ENCODE peak calls at places on chromosomes 4 and X, in seven cellular contexts. B is B cell, Z is nephron progenitor cell, W is A549, G is psoas muscle, I is AG09309, M is DND-41. R is an unnamed sample.

GRCh38 chr4:83370640-83370906 is 35.9 kb upstream of the HPSE start:
- DNase-seq in I (no peak), B (no peak), W (no peak), Z (no peak), G (no peak), M (no peak), R (no peak)

GRCh38 chr4:130183796-130184195 is 1087.8 kb downstream of the C4orf33 start:
- DNase-seq in Z (no peak), I (no peak), W (no peak), M (no peak), B (no peak), G (no peak), R (no peak)

GRCh38 chr4:108646706-108647105 is 3.7 kb upstream of the OSTC start:
- DNase-seq in G (no peak), W (no peak), I (no peak), Z (no peak), B (no peak), M (peak; percentile 36), R (no peak)

GRCh38 chr4:75229783-75230570 is 284.2 kb downstream of the RCHY1 start:
- DNase-seq in M (no peak), W (no peak), Z (no peak), B (no peak), G (no peak), I (no peak), R (no peak)

GRCh38 chr4:25861951-25862410 is 807 bp downstream of the SEL1L3 start:
- DNase-seq in B (peak; percentile 44), W (peak; percentile 16), G (no peak), M (no peak), I (no peak), Z (peak; percentile 33), R (peak; percentile 62)

GRCh38 chrX:19571708-19572107 is 56.4 kb upstream of the MAP3K15 start:
- DNase-seq in Z (no peak), I (no peak), M (no peak), B (no peak), G (no peak), W (no peak), R (peak; percentile 54)

GRCh38 chr4:155967098-155967497 is 13.4 kb upstream of the CTSO start:
- DNase-seq in M (no peak), I (no peak), G (no peak), B (no peak), Z (no peak), W (no peak), R (no peak)

GRCh38 chrX:103586314-103586646 is 965 bp downstream of the TCEAL4 start:
- DNase-seq in I (no peak), G (peak; percentile 48), Z (no peak), B (no peak), W (no peak), M (no peak), R (peak; percentile 15)

GRCh38 chrX:52988985-52989917 is 30.9 kb upstream of the FAM156A start:
- DNase-seq in G (no peak), W (no peak), B (no peak), M (no peak), I (no peak), Z (no peak), R (peak; percentile 18)

GRCh38 chr4:75710246-75710645 is 14.1 kb upstream of the USO1 start:
- DNase-seq in M (no peak), G (no peak), W (no peak), I (no peak), Z (no peak), B (no peak), R (no peak)

GRCh38 chr4:7768736-7769135 is 170.9 kb downstream of the AFAP1 start:
- DNase-seq in G (no peak), W (no peak), I (no peak), Z (no peak), B (no peak), M (no peak), R (no peak)

DNA sequence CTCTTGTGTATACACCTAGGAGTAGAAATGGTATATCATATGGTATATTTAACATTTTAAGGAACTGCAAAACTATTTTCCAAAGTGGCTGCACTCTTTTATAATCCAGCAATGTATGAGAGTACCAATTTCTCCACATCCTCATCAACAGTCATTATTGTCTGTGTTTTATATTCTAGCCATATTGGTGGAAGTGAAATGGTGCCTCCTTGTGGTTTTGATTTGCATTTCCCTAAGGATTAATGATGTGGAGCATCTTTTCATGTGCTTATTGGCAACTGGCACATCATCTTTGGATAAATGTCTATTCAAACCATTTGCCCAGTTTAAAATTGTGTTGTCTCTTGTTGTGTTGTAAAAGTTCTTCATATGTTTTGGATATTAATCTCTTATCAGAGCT is 9.6 kb downstream of the BMP15 start:
- DNase-seq in B (no peak), M (no peak), G (no peak), Z (no peak), I (no peak), W (no peak), R (no peak)
- TF ChIP-seq CTCF in B (no peak), M (peak; percentile 27), G (peak; percentile 14), Z (no peak), I (peak; percentile 50), W (peak; percentile 26), R (no peak)

GRCh38 chr4:5409980-5410618 is 298.3 kb downstream of the EVC2 start:
- DNase-seq in B (no peak), G (no peak), I (no peak), Z (no peak), M (no peak), W (no peak), R (no peak)
- TF ChIP-seq CTCF in B (no peak), G (no peak), I (no peak), Z (no peak), M (no peak), W (no peak), R (no peak)

GRCh38 chrX:75649829-75650228 is 127.0 kb upstream of the ZDHHC15 start:
- DNase-seq in B (no peak), M (no peak), Z (no peak), I (no peak), W (no peak), G (no peak), R (no peak)

DNA sequence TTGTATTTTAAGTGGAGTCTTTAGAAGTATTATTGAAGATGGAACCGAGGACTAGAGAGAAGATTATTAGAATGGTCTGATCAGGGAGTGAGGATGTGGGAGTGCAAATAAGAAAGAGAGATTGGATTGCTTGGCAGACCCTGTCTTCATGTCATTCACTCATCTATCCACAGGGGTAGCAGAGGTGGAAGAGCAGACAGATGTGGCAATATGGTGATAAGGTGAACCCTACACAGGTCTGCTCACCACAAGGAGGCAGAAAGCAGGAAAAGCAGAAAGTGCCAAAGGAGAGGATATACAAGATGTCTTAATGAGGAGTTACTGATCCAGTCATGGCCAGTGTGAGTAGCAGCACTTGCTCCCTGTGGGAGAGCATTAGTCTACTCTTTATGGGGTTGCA is 129.4 kb downstream of the MAGEE2 start:
- DNase-seq in M (no peak), Z (no peak), W (no peak), B (no peak), I (no peak), G (no peak), R (no peak)
- TF ChIP-seq CTCF in M (no peak), Z (no peak), W (no peak), B (no peak), I (no peak), G (no peak), R (no peak)

GRCh38 chr4:56668267-56668666 is 12.8 kb downstream of the HOPX start:
- DNase-seq in M (no peak), W (no peak), G (no peak), Z (no peak), I (no peak), B (no peak), R (no peak)
- TF ChIP-seq CTCF in M (peak; percentile 46), W (no peak), G (no peak), Z (peak; percentile 20), I (peak; percentile 9), B (no peak), R (peak; percentile 37)

GRCh38 chrX:118541482-118541881 is 45.9 kb downstream of the DOCK11 start:
- DNase-seq in B (no peak), W (no peak), G (no peak), Z (no peak), M (no peak), I (no peak), R (no peak)

GRCh38 chrX:118536204-118536603 is 40.6 kb downstream of the DOCK11 start:
- DNase-seq in I (no peak), Z (no peak), B (no peak), M (no peak), G (no peak), W (no peak), R (no peak)

GRCh38 chrX:118540342-118540741 is 44.7 kb downstream of the DOCK11 start:
- DNase-seq in M (no peak), W (no peak), I (no peak), B (no peak), G (no peak), Z (no peak), R (no peak)

GRCh38 chrX:118534716-118535493 is 39.3 kb downstream of the DOCK11 start:
- DNase-seq in M (no peak), Z (no peak), W (no peak), I (no peak), B (no peak), G (no peak), R (no peak)

GRCh38 chrX:118536687-118537461 is 41.3 kb downstream of the DOCK11 start:
- DNase-seq in G (no peak), W (peak; percentile 14), B (peak; percentile 52), I (no peak), Z (peak; percentile 10), M (peak; percentile 31), R (peak; percentile 64)
- TF ChIP-seq CTCF in G (no peak), W (peak; percentile 40), B (peak; percentile 58), I (peak; percentile 47), Z (peak; percentile 26), M (peak; percentile 45), R (peak; percentile 40)

GRCh38 chr4:21946858-21947257 is 1.7 kb downstream of the KCNIP4 start:
- DNase-seq in Z (no peak), W (no peak), I (no peak), B (no peak), G (no peak), M (no peak), R (no peak)

GRCh38 chr4:21949073-21949457 is 493 bp upstream of the KCNIP4 start:
- DNase-seq in B (no peak), Z (no peak), I (no peak), G (no peak), W (no peak), M (no peak), R (no peak)

GRCh38 chr4:21952549-21952948 is 4.0 kb upstream of the KCNIP4 start:
- DNase-seq in W (no peak), G (no peak), B (no peak), I (no peak), Z (no peak), M (no peak), R (no peak)

GRCh38 chr4:21947768-21948346 is 715 bp downstream of the KCNIP4 start:
- DNase-seq in Z (no peak), I (no peak), W (no peak), B (no peak), M (no peak), G (no peak), R (no peak)

DNA sequence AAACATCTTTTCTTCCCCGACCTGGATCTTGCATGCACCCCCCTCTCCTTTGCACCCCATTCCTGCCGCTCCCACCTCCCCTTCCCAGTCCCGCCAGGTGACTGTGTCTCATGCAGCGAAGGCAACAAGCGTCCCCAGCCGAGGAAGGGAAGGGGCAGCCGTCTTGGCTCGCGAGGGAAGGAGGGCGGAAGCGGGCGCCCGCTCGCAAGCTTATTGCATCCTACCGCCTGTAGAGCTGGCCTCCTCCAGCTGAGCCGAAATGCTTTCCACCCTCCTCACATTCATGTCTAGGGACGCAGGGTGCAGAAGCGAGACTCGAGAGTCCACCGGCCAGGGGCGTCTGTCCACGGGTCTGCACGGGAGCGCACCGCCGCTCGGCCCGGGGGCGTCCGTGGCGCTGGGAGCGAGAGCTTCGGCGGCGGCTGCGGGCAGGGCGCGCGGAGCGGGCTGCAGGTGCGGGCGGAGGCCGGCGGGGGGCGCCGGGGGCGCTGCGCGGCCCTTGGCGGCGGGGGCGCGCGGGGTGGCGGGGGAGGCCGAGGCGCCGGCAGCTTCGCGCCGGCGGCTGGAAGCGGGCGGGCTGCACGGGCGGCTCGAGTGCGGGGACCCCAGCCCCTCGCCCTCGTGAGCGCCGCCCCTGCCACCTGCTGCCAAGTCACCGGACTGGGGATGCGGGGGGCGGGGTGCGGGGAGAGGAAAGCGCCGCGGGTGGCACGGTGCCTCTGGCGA is at the start of gene KCNIP4:
- DNase-seq in G (peak; percentile 45), W (no peak), Z (peak; percentile 77), B (no peak), M (no peak), I (no peak), R (peak; percentile 4)
- TF ChIP-seq CTCF in G (no peak), W (no peak), Z (no peak), B (no peak), M (no peak), I (no peak), R (no peak)